ENCODE peak calls at places on chromosomes 13 and 19, in five cellular contexts. One of them, this sample, is unnamed.

GRCh38 chr19:44851427-44851826 is 5.3 kb downstream of the NECTIN2 start:
- DNase-seq in SK-N-SH: no peak
- DNase-seq in GM12878: no peak
- DNase-seq in HepG2: no peak
- DNase-seq in K562: no peak
- DNase-seq in this sample: no peak

GRCh38 chr19:1287622-1288527 is 2.2 kb downstream of the EFNA2 start:
- DNase-seq in GM12878: no peak
- DNase-seq in HepG2: no peak
- DNase-seq in SK-N-SH: peak
- DNase-seq in K562: no peak
- DNase-seq in this sample: no peak

GRCh38 chr19:40578442-40578908 is 1.8 kb downstream of the SHKBP1 start:
- DNase-seq in SK-N-SH: peak
- DNase-seq in GM12878: no peak
- DNase-seq in HepG2: no peak
- DNase-seq in K562: peak
- DNase-seq in this sample: peak

GRCh38 chr19:5130371-5131030 is 161.6 kb downstream of the KDM4B start:
- DNase-seq in K562: no peak
- DNase-seq in SK-N-SH: no peak
- DNase-seq in HepG2: no peak
- DNase-seq in GM12878: peak
- DNase-seq in this sample: no peak

GRCh38 chr19:7857727-7858701 is 16.2 kb downstream of the PRR36 start:
- DNase-seq in SK-N-SH: no peak
- DNase-seq in GM12878: no peak
- DNase-seq in HepG2: no peak
- DNase-seq in K562: peak
- DNase-seq in this sample: no peak

GRCh38 chr19:49997709-49998108 is 27.5 kb downstream of the VRK3 start:
- DNase-seq in SK-N-SH: peak
- DNase-seq in K562: peak
- DNase-seq in GM12878: peak
- DNase-seq in HepG2: peak
- DNase-seq in this sample: peak

GRCh38 chr13:99278843-99279242 is 20.7 kb upstream of the GPR18 start:
- DNase-seq in SK-N-SH: no peak
- DNase-seq in K562: no peak
- DNase-seq in HepG2: no peak
- DNase-seq in GM12878: no peak
- DNase-seq in this sample: no peak

GRCh38 chr13:43661321-43661720 is 125.5 kb downstream of the ENOX1 start:
- DNase-seq in K562: no peak
- DNase-seq in GM12878: no peak
- DNase-seq in SK-N-SH: no peak
- DNase-seq in HepG2: no peak
- DNase-seq in this sample: no peak

GRCh38 chr13:79282976-79283375 is 123.1 kb downstream of the RBM26 start:
- DNase-seq in HepG2: peak
- DNase-seq in SK-N-SH: no peak
- DNase-seq in GM12878: no peak
- DNase-seq in K562: no peak
- DNase-seq in this sample: peak

GRCh38 chr13:20699715-20700114 is 3.8 kb upstream of the IL17D start:
- DNase-seq in HepG2: no peak
- DNase-seq in K562: no peak
- DNase-seq in SK-N-SH: no peak
- DNase-seq in GM12878: no peak
- DNase-seq in this sample: no peak

GRCh38 chr13:68047889-68048288 is 817.8 kb upstream of the PCDH9 start:
- DNase-seq in SK-N-SH: no peak
- DNase-seq in HepG2: no peak
- DNase-seq in K562: no peak
- DNase-seq in GM12878: no peak
- DNase-seq in this sample: no peak

GRCh38 chr13:46334008-46334407 is 53.0 kb downstream of the RUBCNL start:
- DNase-seq in HepG2: no peak
- DNase-seq in SK-N-SH: no peak
- DNase-seq in GM12878: no peak
- DNase-seq in K562: no peak
- DNase-seq in this sample: no peak

GRCh38 chr13:94433055-94433947 is 46.2 kb downstream of the DCT start:
- DNase-seq in GM12878: no peak
- DNase-seq in HepG2: peak
- DNase-seq in SK-N-SH: no peak
- DNase-seq in K562: peak
- DNase-seq in this sample: no peak

GRCh38 chr19:48244289-48244688 is 11.4 kb downstream of the CARD8 start:
- DNase-seq in SK-N-SH: no peak
- DNase-seq in K562: no peak
- DNase-seq in HepG2: no peak
- DNase-seq in GM12878: no peak
- DNase-seq in this sample: no peak

GRCh38 chr13:27005556-27005955 is 166.1 kb downstream of the USP12 start:
- DNase-seq in GM12878: no peak
- DNase-seq in HepG2: no peak
- DNase-seq in SK-N-SH: no peak
- DNase-seq in K562: no peak
- DNase-seq in this sample: no peak

GRCh38 chr19:2462635-2463421 is 6.1 kb upstream of the LMNB2 start:
- DNase-seq in GM12878: no peak
- DNase-seq in SK-N-SH: peak
- DNase-seq in K562: no peak
- DNase-seq in HepG2: peak
- DNase-seq in this sample: no peak

GRCh38 chr19:50796128-50796633 is 6.0 kb downstream of the ACP4 start:
- DNase-seq in GM12878: no peak
- DNase-seq in HepG2: peak
- DNase-seq in SK-N-SH: peak
- DNase-seq in K562: peak
- DNase-seq in this sample: no peak

GRCh38 chr13:110676057-110676510 is 29.8 kb downstream of the CARS2 start:
- DNase-seq in SK-N-SH: no peak
- DNase-seq in HepG2: no peak
- DNase-seq in K562: no peak
- DNase-seq in GM12878: peak
- DNase-seq in this sample: no peak

GRCh38 chr13:51844862-51845573 is at the start of gene TMEM272:
- DNase-seq in HepG2: peak
- DNase-seq in SK-N-SH: peak
- DNase-seq in K562: peak
- DNase-seq in GM12878: no peak
- DNase-seq in this sample: peak

GRCh38 chr13:113547248-113547971 is 37.1 kb upstream of the TFDP1 start:
- DNase-seq in SK-N-SH: no peak
- DNase-seq in K562: no peak
- DNase-seq in HepG2: no peak
- DNase-seq in GM12878: no peak
- DNase-seq in this sample: no peak

GRCh38 chr13:21330126-21330861 is 128.8 kb downstream of the ZDHHC20 start:
- DNase-seq in HepG2: no peak
- DNase-seq in GM12878: peak
- DNase-seq in SK-N-SH: no peak
- DNase-seq in K562: no peak
- DNase-seq in this sample: no peak

GRCh38 chr13:104006625-104007061 is 940.4 kb upstream of the SLC10A2 start:
- DNase-seq in K562: no peak
- DNase-seq in GM12878: no peak
- DNase-seq in SK-N-SH: peak
- DNase-seq in HepG2: no peak
- DNase-seq in this sample: no peak

GRCh38 chr13:93002071-93002470 is 224.5 kb upstream of the GPC6 start:
- DNase-seq in SK-N-SH: no peak
- DNase-seq in K562: no peak
- DNase-seq in HepG2: no peak
- DNase-seq in GM12878: no peak
- DNase-seq in this sample: no peak

GRCh38 chr19:42540071-42540553 is 11.8 kb upstream of the CEACAM1 start:
- DNase-seq in SK-N-SH: no peak
- DNase-seq in HepG2: no peak
- DNase-seq in GM12878: no peak
- DNase-seq in K562: no peak
- DNase-seq in this sample: no peak
- TF ChIP-seq REST in SK-N-SH: no peak
- TF ChIP-seq REST in HepG2: no peak
- TF ChIP-seq REST in GM12878: no peak
- TF ChIP-seq REST in K562: no peak
- TF ChIP-seq REST in this sample: no peak

GRCh38 chr19:15120135-15121026 is 13.2 kb downstream of the SYDE1 start:
- DNase-seq in GM12878: no peak
- DNase-seq in K562: no peak
- DNase-seq in SK-N-SH: no peak
- DNase-seq in HepG2: no peak
- DNase-seq in this sample: no peak
- TF ChIP-seq CTCF in GM12878: peak
- TF ChIP-seq CTCF in K562: no peak
- TF ChIP-seq CTCF in SK-N-SH: no peak
- TF ChIP-seq CTCF in HepG2: peak
- TF ChIP-seq CTCF in this sample: no peak

DNA sequence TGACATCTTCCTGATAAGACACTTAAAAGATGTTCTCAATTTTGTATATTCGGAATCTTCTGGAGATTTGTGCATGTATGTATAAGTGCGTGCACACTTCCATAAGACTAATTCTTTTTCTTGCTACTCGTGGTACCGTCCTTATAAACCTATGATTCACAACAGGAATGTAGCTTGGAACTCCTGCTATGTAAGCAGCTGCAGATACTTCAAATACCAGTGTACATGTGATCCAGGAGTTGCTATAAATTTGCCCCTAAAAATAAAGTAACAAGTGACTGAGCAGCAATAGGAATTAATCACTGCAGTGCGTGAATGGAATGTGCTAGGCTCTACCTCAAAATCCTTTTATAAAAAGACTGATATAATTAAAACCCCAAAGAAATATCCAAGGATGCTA is 214.9 kb downstream of the KLF5 start:
- DNase-seq in GM12878: no peak
- DNase-seq in SK-N-SH: no peak
- DNase-seq in HepG2: no peak
- DNase-seq in K562: no peak
- DNase-seq in this sample: no peak
- TF ChIP-seq GABPA in GM12878: no peak
- TF ChIP-seq GABPA in SK-N-SH: no peak
- TF ChIP-seq GABPA in HepG2: no peak
- TF ChIP-seq GABPA in K562: no peak
- TF ChIP-seq GABPA in this sample: no peak

GRCh38 chr13:33207616-33207964 is 78.0 kb downstream of the STARD13 start:
- DNase-seq in HepG2: peak
- DNase-seq in SK-N-SH: no peak
- DNase-seq in K562: no peak
- DNase-seq in GM12878: no peak
- DNase-seq in this sample: no peak
- TF ChIP-seq REST in HepG2: no peak
- TF ChIP-seq REST in SK-N-SH: no peak
- TF ChIP-seq REST in K562: no peak
- TF ChIP-seq REST in GM12878: no peak
- TF ChIP-seq REST in this sample: no peak